ENCODE peak calls at places on chromosomes 5 and 9, in five cellular contexts. A is IMR-90, T is stomach, W is prostate gland, B is tibial artery. S is an unnamed sample.

GRCh38 chr5:140214831-140215230 is 39.8 kb downstream of the CYSTM1 start:
- DNase-seq in W (no peak), B (no peak), A (peak), T (peak), S (no peak)

GRCh38 chr9:4514252-4515128 is 24.2 kb downstream of the SLC1A1 start:
- DNase-seq in B (no peak), W (no peak), T (no peak), A (no peak), S (no peak)

GRCh38 chr9:14942037-14942436 is 31.8 kb upstream of the FREM1 start:
- DNase-seq in T (no peak), B (no peak), A (no peak), W (no peak), S (no peak)

GRCh38 chr9:107638922-107639321 is 149.4 kb upstream of the KLF4 start:
- DNase-seq in T (peak), A (peak), W (peak), B (peak), S (peak)

GRCh38 chr5:135149956-135150723 is 116.1 kb upstream of the PITX1 start:
- DNase-seq in A (no peak), B (peak), W (no peak), T (no peak), S (no peak)

GRCh38 chr5:75020016-75020656 is 32.2 kb downstream of the GCNT4 start:
- DNase-seq in T (peak), B (no peak), W (no peak), A (no peak), S (no peak)

GRCh38 chr9:36315283-36315682 is 57.0 kb upstream of the GNE start:
- DNase-seq in W (no peak), T (no peak), B (no peak), A (no peak), S (no peak)

GRCh38 chr5:57117601-57118000 is 56.3 kb upstream of the GPBP1 start:
- DNase-seq in W (no peak), A (no peak), B (no peak), T (no peak), S (no peak)

GRCh38 chr9:80501635-80502034 is 929.9 kb downstream of the TLE4 start:
- DNase-seq in W (no peak), B (no peak), T (no peak), A (peak), S (no peak)

GRCh38 chr5:34576849-34577248 is 79.3 kb upstream of the RAI14 start:
- DNase-seq in A (no peak), W (no peak), T (no peak), B (no peak), S (no peak)

GRCh38 chr5:109102291-109102690 is 307.5 kb downstream of the PJA2 start:
- DNase-seq in T (no peak), A (no peak), W (no peak), B (no peak), S (no peak)

GRCh38 chr5:131262953-131263541 is 806 bp upstream of the CDC42SE2 start:
- DNase-seq in W (no peak), A (no peak), B (no peak), T (no peak), S (no peak)

GRCh38 chr5:1759378-1759970 is 40.2 kb downstream of the MRPL36 start:
- DNase-seq in B (peak), A (no peak), W (no peak), T (peak), S (no peak)

GRCh38 chr9:130666393-130667116 is 2.2 kb downstream of the PRDM12 start:
- DNase-seq in W (no peak), A (no peak), B (no peak), T (no peak), S (no peak)
- H3K27ac ChIP-seq in W (no peak), A (no peak), B (no peak), T (no peak), S (no peak)

DNA sequence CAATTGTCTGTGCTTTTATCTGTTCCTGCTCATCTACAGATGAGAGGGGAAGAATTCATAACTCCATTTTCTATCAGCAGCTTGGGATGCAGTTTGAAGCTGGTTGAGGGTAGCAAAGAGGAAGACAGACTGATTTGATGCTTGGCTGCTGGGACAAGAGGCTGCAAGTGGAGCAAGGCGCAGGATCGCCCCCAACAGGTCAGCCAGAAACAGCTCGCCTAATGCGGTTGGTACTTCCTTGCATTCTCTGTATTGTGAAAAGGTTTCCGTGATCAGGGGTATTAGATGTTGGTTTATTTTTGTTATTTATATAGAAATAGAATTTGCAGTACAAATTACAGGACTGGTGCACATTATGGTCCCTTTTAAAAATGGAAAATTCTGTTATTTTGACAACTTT is 40.6 kb downstream of the ZNF883 start:
- DNase-seq in W (no peak), T (no peak), A (peak), B (no peak), S (no peak)
- TF ChIP-seq CTCF in W (no peak), T (no peak), A (peak), B (no peak), S (no peak)

GRCh38 chr5:58998539-58998938 is 415.7 kb downstream of the RAB3C start:
- DNase-seq in B (no peak), W (no peak), T (no peak), A (no peak), S (no peak)

GRCh38 chr5:59001716-59002115 is 418.8 kb downstream of the RAB3C start:
- DNase-seq in B (no peak), A (no peak), T (no peak), W (no peak), S (no peak)

GRCh38 chr5:59002162-59002825 is 419.4 kb downstream of the RAB3C start:
- DNase-seq in T (no peak), W (no peak), B (no peak), A (no peak), S (no peak)

GRCh38 chr5:59001154-59001553 is 418.3 kb downstream of the RAB3C start:
- DNase-seq in B (no peak), A (peak), T (no peak), W (no peak), S (no peak)

GRCh38 chr5:58999804-59000595 is 417.1 kb downstream of the RAB3C start:
- DNase-seq in T (no peak), W (no peak), A (no peak), B (no peak), S (no peak)
- H3K4me3 ChIP-seq in T (no peak), W (no peak), A (no peak), B (no peak), S (no peak)

DNA sequence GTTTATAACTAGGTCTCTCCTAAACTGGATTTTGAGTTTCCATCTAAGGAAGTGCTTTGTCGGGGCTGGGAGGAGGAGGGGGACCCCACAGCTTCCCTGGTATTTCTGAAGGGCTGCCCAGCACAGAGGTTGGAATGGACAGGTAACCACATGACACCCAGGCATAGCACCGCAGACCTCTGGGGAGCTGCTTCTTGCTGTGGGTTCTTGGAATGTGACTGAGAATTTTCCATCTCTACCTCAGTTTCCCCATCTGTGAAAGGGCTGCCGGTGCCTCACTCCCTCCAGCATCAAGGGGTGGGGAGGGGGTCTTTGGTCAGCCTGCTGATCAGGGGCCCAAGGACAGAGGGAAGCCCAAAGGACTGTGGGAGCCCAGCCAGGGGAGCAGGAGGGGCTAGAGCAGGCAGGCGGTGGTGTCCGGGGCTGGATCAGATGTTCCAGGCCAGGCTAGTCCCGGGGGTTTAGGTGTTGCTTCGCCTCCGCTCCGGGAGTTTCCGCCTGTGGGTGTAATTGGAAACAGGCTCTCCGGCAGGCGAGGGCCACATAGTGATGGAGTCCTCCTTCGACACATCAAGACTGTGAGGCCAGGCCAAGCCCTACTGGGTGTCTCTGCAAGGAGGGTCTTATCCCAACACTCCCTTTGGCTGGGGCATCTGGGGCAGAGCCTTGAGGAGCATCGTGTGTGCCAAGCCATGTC is 3.3 kb downstream of the OLFML2A start:
- DNase-seq in T (peak), A (no peak), B (peak), W (no peak), S (peak)
- H3K27ac ChIP-seq in T (peak), A (peak), B (no peak), W (no peak), S (peak)

DNA sequence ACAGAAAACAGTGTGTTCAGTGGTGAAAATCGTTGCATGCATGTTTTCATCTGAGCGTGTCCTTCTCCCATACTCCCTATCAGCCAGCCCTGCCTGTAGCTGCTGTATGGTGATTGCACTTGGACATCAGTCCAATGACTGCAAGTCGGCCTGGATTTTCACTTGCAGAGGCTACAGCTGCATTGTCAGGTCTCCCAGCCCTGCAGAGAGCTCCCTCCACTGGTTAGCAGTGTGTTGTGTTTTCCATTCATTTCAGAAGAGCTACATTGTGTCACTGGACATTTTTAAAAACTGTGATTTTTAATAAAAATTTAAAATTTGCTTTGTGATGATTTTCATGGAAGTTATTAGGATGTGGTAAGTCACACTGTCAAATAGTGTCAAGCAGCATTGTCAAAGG is 96.6 kb downstream of the SYK start:
- DNase-seq in B (no peak), W (no peak), T (no peak), A (peak), S (no peak)
- TF ChIP-seq CTCF in B (no peak), W (no peak), T (no peak), A (peak), S (peak)

GRCh38 chr9:25724424-25724823 is 46.2 kb upstream of the TUSC1 start:
- DNase-seq in A (peak), B (no peak), W (no peak), T (no peak), S (no peak)
- H3K4me3 ChIP-seq in A (no peak), B (no peak), W (no peak), T (no peak), S (no peak)

GRCh38 chr9:134390537-134390936 is 64.3 kb downstream of the RXRA start:
- DNase-seq in T (no peak), A (no peak), B (no peak), W (no peak), S (no peak)
- H3K27ac ChIP-seq in T (peak), A (no peak), B (no peak), W (no peak), S (no peak)

DNA sequence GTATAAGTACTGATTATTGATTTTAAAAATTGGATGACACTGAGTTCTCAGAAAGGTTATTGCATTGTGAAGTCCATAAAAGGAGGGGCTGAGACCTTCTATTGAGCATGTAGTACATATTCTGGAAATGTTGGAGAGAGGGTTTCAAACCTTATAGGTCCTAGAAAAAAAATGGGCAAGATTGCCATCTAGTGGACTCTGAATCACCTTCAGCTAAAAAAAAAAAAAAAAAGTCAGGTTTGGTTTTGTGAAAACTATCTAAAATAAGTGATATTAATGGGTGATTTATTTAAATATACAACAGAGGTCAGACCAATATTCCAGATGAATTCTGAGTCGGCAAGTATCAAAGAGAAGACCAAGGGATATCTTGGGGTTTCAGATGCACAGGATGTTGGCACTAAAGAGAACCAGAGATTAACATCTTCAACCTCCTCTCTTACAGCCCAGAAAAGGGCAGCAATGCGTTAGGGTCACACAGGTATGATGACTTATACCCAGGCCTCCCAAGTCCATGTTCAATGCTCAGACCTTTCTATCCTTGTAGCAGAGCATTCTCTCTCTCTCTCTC is 109.8 kb upstream of the NMUR2 start:
- DNase-seq in B (no peak), T (no peak), W (no peak), A (peak), S (no peak)
- TF ChIP-seq CTCF in B (peak), T (no peak), W (no peak), A (peak), S (peak)

GRCh38 chr9:122822958-122823357 is 5.4 kb downstream of the PDCL start:
- DNase-seq in W (no peak), B (no peak), A (no peak), T (no peak), S (no peak)

GRCh38 chr9:122832194-122832593 is 3.8 kb upstream of the PDCL start:
- DNase-seq in W (no peak), T (no peak), A (no peak), B (no peak), S (no peak)

GRCh38 chr9:122822056-122822455 is 6.3 kb downstream of the PDCL start:
- DNase-seq in T (no peak), A (no peak), B (no peak), W (no peak), S (no peak)

GRCh38 chr9:122827759-122828090 is 663 bp downstream of the PDCL start:
- DNase-seq in W (no peak), B (no peak), A (peak), T (no peak), S (no peak)
- H3K4me3 ChIP-seq in W (peak), B (peak), A (peak), T (peak), S (peak)